ENCODE peak calls at places on chromosomes 2 and 18, in six cellular contexts. S is M059J, T is sigmoid colon, N is occipital lobe, F is endothelial cell, Q is NCI-H1092 treated with DMSO at 0.1 percent for 48 hours. X is an unnamed sample.

GRCh38 chr2:62966995-62967394 is 83.6 kb upstream of the OTX1 start:
- DNase-seq in S (no peak), T (no peak), N (no peak), F (no peak), Q (no peak), X (no peak)

GRCh38 chr2:140356697-140357096 is 1576.5 kb upstream of the NXPH2 start:
- DNase-seq in S (no peak), T (no peak), N (no peak), F (no peak), Q (no peak), X (no peak)

GRCh38 chr18:21167641-21168372 is 56.2 kb upstream of the ROCK1 start:
- DNase-seq in S (peak; percentile 70), T (no peak), N (no peak), F (peak; percentile 13), Q (peak; percentile 94), X (no peak)

GRCh38 chr2:62304429-62305417 is 108.8 kb downstream of the B3GNT2 start:
- DNase-seq in S (peak; percentile 81), T (no peak), N (no peak), F (peak; percentile 59), Q (peak; percentile 9), X (peak; percentile 44)

GRCh38 chr18:56799756-56800155 is 148.6 kb downstream of the WDR7 start:
- DNase-seq in S (peak; percentile 26), T (no peak), N (no peak), F (no peak), Q (no peak), X (no peak)

GRCh38 chr18:23422751-23423418 is 30.2 kb upstream of the RIOK3 start:
- DNase-seq in S (peak; percentile 90), T (no peak), N (no peak), F (no peak), Q (no peak), X (peak; percentile 59)

GRCh38 chr18:37393945-37394609 is 171.5 kb downstream of the CELF4 start:
- DNase-seq in S (peak; percentile 96), T (peak; percentile 79), N (peak; percentile 90), F (peak; percentile 66), Q (peak; percentile 76), X (no peak)

GRCh38 chr2:2547911-2548310 is 216.8 kb upstream of the MYT1L start:
- DNase-seq in S (no peak), T (no peak), N (no peak), F (no peak), Q (no peak), X (no peak)

GRCh38 chr2:36453652-36454051 is 98.1 kb downstream of the CRIM1 start:
- DNase-seq in S (peak; percentile 41), T (no peak), N (no peak), F (no peak), Q (no peak), X (no peak)

GRCh38 chr2:157246212-157247067 is 11.1 kb upstream of the GALNT5 start:
- DNase-seq in S (peak; percentile 91), T (no peak), N (no peak), F (no peak), Q (no peak), X (no peak)

GRCh38 chr2:98448441-98449145 is 3.9 kb downstream of the INPP4A start:
- DNase-seq in S (no peak), T (no peak), N (no peak), F (no peak), Q (no peak), X (no peak)

GRCh38 chr18:5294618-5295230 is 802 bp downstream of the ZBTB14 start:
- DNase-seq in S (peak; percentile 63), T (peak; percentile 78), N (no peak), F (no peak), Q (peak; percentile 30), X (peak; percentile 15)

GRCh38 chr2:176242211-176242610 is 27.0 kb upstream of the MTX2 start:
- DNase-seq in S (peak; percentile 10), T (no peak), N (no peak), F (no peak), Q (no peak), X (no peak)

GRCh38 chr2:241272722-241273551 is 42.5 kb downstream of the HDLBP start:
- DNase-seq in S (peak; percentile 44), T (peak; percentile 92), N (no peak), F (peak; percentile 62), Q (no peak), X (peak; percentile 80)

GRCh38 chr2:85733121-85733960 is 20.4 kb upstream of the ATOH8 start:
- DNase-seq in S (no peak), T (peak; percentile 60), N (no peak), F (no peak), Q (no peak), X (no peak)

GRCh38 chr2:96116879-96117533 is 635 bp upstream of the ADRA2B start:
- DNase-seq in S (peak; percentile 24), T (no peak), N (no peak), F (peak; percentile 81), Q (peak; percentile 5), X (peak; percentile 97)

GRCh38 chr18:8247700-8248099 is 361.5 kb upstream of the RAB12 start:
- DNase-seq in S (no peak), T (no peak), N (no peak), F (no peak), Q (no peak), X (no peak)